ENCODE peak calls at places on chromosomes 13 and 19, in seven cellular contexts. X is kidney, O is breast epithelium, Y is psoas muscle, C is OCI-LY7, V is GM23248, A is left ventricle myocardium inferior. I is an unnamed sample.

GRCh38 chr13:49701481-49701880 is 10.2 kb upstream of the EBPL start:
- DNase-seq in V (no peak), C (no peak), O (no peak), Y (no peak), X (no peak), A (no peak), I (no peak)

GRCh38 chr13:53151692-53152421 is 123.2 kb downstream of the OLFM4 start:
- DNase-seq in X (no peak), A (no peak), Y (no peak), V (peak), O (no peak), C (peak), I (no peak)

GRCh38 chr13:113848020-113848419 is 15.9 kb downstream of the GAS6 start:
- DNase-seq in V (no peak), O (peak), X (peak), C (no peak), Y (no peak), A (no peak), I (peak)

GRCh38 chr19:45305421-45305820 is 17.3 kb downstream of the CKM start:
- DNase-seq in V (no peak), Y (no peak), O (no peak), A (no peak), X (no peak), C (no peak), I (no peak)

GRCh38 chr19:11152318-11153062 is 3.1 kb downstream of the SPC24 start:
- DNase-seq in C (no peak), Y (peak), X (peak), A (peak), V (peak), O (peak), I (peak)

GRCh38 chr19:2027361-2027760 is 11.8 kb upstream of the BTBD2 start:
- DNase-seq in Y (peak), X (no peak), O (no peak), A (no peak), V (peak), C (no peak), I (no peak)

GRCh38 chr13:60043262-60043661 is 120.5 kb downstream of the DIAPH3 start:
- DNase-seq in A (no peak), V (no peak), Y (no peak), X (no peak), C (no peak), O (no peak), I (no peak)

GRCh38 chr13:74452881-74453280 is 318.7 kb upstream of the KLF12 start:
- DNase-seq in Y (no peak), O (no peak), V (no peak), A (no peak), X (no peak), C (no peak), I (no peak)

GRCh38 chr13:51663980-51664957 is 80.0 kb downstream of the WDFY2 start:
- DNase-seq in X (no peak), A (no peak), V (no peak), C (no peak), O (no peak), Y (no peak), I (no peak)

GRCh38 chr13:57045816-57046691 is 94.7 kb upstream of the PRR20A start:
- DNase-seq in V (no peak), C (no peak), Y (no peak), O (no peak), X (no peak), A (no peak), I (no peak)

GRCh38 chr19:3007975-3008374 is 21.1 kb downstream of the TLE2 start:
- DNase-seq in Y (no peak), O (no peak), A (no peak), X (no peak), V (no peak), C (no peak), I (no peak)

GRCh38 chr19:15812059-15812722 is 3.3 kb downstream of the OR10H1 start:
- DNase-seq in C (no peak), V (no peak), A (no peak), O (no peak), Y (no peak), X (no peak), I (no peak)

GRCh38 chr19:20077791-20078463 is at the start of gene ZNF90:
- DNase-seq in A (peak), O (peak), V (peak), Y (peak), X (peak), C (peak), I (peak)

GRCh38 chr19:3471954-3472655 is 8.2 kb downstream of the SMIM24 start:
- DNase-seq in O (no peak), X (no peak), Y (peak), A (peak), C (peak), V (no peak), I (peak)

GRCh38 chr19:47228168-47228936 is 2.6 kb downstream of the BBC3 start:
- DNase-seq in C (peak), X (peak), A (peak), V (peak), Y (peak), O (peak), I (peak)

GRCh38 chr13:107234315-107234714 is 666.4 kb upstream of the ARGLU1 start:
- DNase-seq in Y (no peak), C (no peak), V (no peak), O (no peak), X (no peak), A (no peak), I (no peak)

GRCh38 chr19:33639034-33639681 is 17.4 kb downstream of the CHST8 start:
- DNase-seq in X (no peak), Y (no peak), O (no peak), C (no peak), A (no peak), V (no peak), I (peak)

GRCh38 chr13:98957731-98958442 is 20.0 kb downstream of the DOCK9 start:
- DNase-seq in Y (no peak), X (no peak), O (no peak), A (no peak), V (no peak), C (no peak), I (no peak)

GRCh38 chr19:46748325-46749109 is 2.3 kb upstream of the STRN4 start:
- DNase-seq in O (no peak), V (peak), Y (peak), C (peak), A (peak), X (peak), I (peak)

GRCh38 chr13:50613356-50613831 is 230.1 kb downstream of the DLEU7 start:
- DNase-seq in O (no peak), A (no peak), C (no peak), X (no peak), Y (no peak), V (peak), I (no peak)

GRCh38 chr13:41848435-41849255 is 112.3 kb downstream of the VWA8 start:
- DNase-seq in Y (no peak), V (peak), C (no peak), O (no peak), X (no peak), A (no peak), I (no peak)

GRCh38 chr13:106561551-106562170 is 6.3 kb downstream of the ARGLU1 start:
- DNase-seq in X (no peak), O (no peak), A (no peak), V (no peak), C (no peak), Y (no peak), I (no peak)

DNA sequence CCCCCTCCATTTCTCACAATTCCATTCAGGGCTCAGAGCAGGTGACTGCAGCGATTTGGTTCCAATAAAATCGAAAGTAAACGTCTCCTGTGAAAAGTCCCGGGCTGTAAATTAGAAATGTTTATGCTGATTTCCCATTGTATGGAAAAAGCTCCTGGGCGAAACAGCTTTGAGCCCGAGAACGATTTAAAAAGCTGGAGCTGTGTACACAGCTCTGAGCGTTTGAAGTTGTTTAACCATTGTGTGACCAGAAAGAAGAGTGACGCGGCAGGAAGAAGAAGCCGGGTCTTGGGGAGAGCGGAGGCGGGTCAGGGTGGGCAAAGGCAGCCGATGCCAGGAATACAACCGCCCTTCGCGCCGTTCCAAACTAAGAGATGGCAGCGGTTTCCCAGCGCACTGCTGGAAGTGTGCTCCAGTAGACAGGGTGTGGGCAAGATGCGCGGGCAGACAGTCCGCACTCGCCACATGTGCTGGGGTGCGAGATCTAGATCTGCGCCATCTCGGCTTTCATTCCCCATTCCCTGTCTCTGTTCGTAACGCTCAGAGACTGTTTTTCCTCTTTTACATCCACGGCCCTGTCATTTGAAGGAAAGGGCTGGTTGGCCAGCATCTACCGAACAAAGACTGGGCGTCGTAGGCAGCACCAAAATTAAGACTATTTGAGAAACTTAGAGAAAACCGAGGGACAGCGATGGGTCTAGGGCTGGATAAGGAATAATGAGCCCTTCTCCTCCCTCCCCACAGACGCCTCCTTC is 960 bp upstream of the GSX1 start:
- DNase-seq in O (no peak), V (no peak), Y (no peak), C (no peak), A (no peak), X (no peak), I (no peak)
- H3K4me3 ChIP-seq in O (peak), V (no peak), Y (peak), C (peak), A (peak), X (peak), I (no peak)

GRCh38 chr13:27427663-27428062 is 3.2 kb downstream of the GTF3A start:
- DNase-seq in V (no peak), C (no peak), Y (no peak), A (peak), X (no peak), O (no peak), I (no peak)
- H3K27ac ChIP-seq in V (no peak), C (no peak), Y (peak), A (peak), X (no peak), O (peak), I (no peak)

DNA sequence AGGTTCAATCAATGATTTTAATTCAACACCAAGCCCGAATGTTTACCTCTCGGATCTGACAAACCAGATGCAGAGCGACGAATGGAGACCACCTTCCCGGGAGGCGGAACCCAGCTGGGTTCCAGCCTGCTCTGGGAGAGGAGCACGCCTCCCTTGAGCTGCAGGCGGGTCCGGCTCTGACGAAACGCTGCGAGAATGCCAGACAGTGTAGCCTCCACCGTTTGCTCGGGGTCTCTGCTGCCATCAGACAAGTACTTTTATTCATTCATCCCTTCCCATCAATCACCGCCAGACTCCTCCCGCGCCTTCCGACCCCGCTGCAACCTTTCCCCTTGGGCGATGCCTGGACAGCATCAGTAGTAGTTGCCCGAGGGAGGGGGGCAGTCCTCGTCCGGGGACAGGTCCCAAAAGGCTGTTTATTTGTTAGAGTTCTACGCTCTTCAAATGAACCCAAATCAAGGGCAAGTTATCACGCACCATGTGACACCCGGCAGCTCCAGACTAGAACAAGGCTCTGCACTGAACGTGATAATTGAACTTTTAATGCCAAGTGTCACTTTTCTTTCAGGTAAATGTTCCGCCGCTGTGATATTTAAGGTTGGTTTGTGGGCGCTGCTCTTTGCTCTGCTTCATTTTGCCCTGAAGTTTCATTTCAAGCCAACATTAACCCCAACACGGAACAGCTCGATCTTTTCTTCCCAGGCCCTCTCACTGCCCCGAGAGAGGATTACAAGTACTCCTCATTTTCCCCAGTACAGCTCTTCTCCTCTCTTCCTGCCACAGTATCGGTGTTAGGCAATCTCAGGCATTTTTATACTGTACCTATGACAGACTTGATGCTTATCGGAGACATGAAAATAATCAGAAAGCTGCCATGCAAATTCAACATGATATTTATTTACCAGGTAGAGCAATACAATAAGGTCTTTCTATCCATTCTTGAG is 992 bp upstream of the EDNRB start:
- DNase-seq in C (no peak), A (peak), V (peak), X (peak), Y (peak), O (peak), I (peak)
- H3K4me3 ChIP-seq in C (no peak), A (peak), V (peak), X (peak), Y (peak), O (peak), I (no peak)

GRCh38 chr19:48726573-48726972 is 7.0 kb upstream of the MAMSTR start:
- DNase-seq in O (no peak), C (peak), V (no peak), A (no peak), Y (no peak), X (no peak), I (no peak)
- H3K27ac ChIP-seq in O (peak), C (peak), V (no peak), A (peak), Y (peak), X (peak), I (no peak)

DNA sequence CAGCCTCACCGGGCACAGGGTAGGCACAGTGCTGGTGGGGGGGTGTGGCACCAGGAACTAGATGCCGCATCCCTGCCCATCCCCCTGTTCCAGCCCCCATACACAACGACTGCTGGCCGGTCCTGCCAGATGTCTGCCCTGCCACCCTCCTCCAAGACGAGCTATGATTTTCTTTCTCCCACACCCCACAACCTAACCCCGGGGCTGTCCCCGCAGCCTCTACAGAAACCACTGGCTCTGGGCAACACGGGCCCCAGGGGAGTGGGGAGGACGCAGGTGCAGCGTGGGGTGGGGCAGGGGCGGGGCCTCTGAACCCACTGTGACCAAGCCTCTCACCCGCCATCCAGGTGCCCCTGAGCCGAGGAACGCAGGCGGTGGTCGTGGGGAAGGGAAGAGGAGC is 15.5 kb downstream of the PGLS start:
- DNase-seq in Y (no peak), X (no peak), O (no peak), V (no peak), C (peak), A (no peak), I (no peak)
- H3K4me3 ChIP-seq in Y (no peak), X (no peak), O (no peak), V (no peak), C (peak), A (no peak), I (no peak)

DNA sequence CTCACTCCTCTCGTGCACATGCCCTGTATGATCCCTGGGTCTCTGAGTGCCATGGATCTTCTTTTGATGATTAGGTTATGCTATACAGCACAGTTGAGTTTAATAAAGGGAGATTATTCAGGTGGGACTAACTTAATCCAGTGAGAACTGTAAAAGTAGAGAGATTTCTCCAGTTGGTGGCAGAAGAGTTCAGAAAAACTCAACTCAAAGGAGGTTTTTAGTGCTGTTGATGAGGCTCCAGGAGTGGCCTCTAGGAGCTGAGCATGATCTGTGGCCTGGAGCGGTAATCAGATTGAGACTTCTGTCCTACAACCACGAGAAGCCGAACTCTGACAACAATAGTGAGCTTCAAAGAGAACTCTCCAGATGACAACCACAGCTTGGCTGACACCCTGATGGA is 413.5 kb downstream of the ZNF536 start:
- DNase-seq in X (no peak), C (no peak), O (no peak), V (peak), A (no peak), Y (no peak), I (no peak)
- H3K27ac ChIP-seq in X (no peak), C (no peak), O (no peak), V (no peak), A (no peak), Y (no peak), I (no peak)

DNA sequence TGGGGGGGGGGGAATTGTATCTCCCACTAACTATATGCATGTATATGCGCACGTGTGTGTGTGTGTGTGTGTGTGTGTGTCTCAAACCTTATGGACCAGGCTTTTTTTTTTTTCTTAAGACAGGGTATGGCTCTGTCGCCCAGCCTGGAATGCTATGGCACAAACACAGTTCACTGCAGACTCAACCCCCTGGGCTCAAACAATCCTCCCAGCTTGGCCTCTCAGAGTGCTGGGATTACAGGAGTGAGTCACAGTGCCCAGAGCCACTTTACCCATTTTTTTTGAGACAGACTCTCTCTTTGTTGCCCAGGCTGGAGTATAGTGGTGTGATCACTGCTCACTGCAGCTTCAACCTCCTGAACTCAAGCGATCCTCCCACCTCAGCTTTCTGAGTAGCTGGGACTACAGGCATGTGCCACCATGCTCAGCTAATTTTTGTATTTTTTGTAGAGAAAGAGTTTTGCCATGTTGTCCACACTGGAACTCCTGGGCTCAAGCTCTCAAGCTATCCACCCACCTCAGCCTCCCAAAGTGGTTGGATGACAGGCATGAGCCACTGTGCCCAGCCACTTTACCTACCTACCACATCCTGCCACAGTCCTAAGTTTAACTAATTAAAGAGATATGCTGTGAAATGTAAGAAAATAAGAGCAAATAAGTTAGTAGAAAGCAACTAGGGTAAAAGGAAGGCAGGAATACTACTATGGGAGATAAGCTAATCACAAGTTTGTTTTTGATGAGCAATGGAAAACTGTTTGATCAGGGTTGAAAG is 2.4 kb downstream of the ZMYM5 start:
- DNase-seq in V (peak), C (peak), A (no peak), Y (no peak), X (no peak), O (no peak), I (peak)
- H3K4me3 ChIP-seq in V (peak), C (peak), A (peak), Y (peak), X (no peak), O (peak), I (no peak)

I was measured in aorta.